ENCODE peak calls at places on chromosome 6, in four cellular contexts. Y is brain microvascular endothelial cell, A is pancreas, Q is choroid plexus epithelial cell. B is an unnamed sample.

GRCh38 chr6:87099472-87099871 is 4.6 kb upstream of the CGA start:
- DNase-seq in Y (no peak), A (no peak), Q (no peak), B (no peak)

GRCh38 chr6:28764014-28764723 is 159.6 kb downstream of the TRIM27 start:
- DNase-seq in Y (peak; percentile 20), A (no peak), Q (no peak), B (no peak)

GRCh38 chr6:67210450-67210849 is 1424.6 kb upstream of the ADGRB3 start:
- DNase-seq in Y (peak; percentile 23), A (no peak), Q (peak; percentile 83), B (no peak)

GRCh38 chr6:30260036-30260504 is 46.9 kb upstream of the TRIM26 start:
- DNase-seq in Y (no peak), A (peak; percentile 5), Q (peak; percentile 7), B (no peak)

GRCh38 chr6:160791459-160791858 is 89.4 kb downstream of the PLG start:
- DNase-seq in Y (no peak), A (no peak), Q (no peak), B (no peak)

GRCh38 chr6:1442929-1443328 is 53.6 kb downstream of the FOXF2 start:
- DNase-seq in Y (no peak), A (no peak), Q (no peak), B (no peak)

GRCh38 chr6:12064125-12064524 is 52.0 kb downstream of the HIVEP1 start:
- DNase-seq in Y (no peak), A (no peak), Q (no peak), B (no peak)

GRCh38 chr6:105014954-105015353 is 58.0 kb downstream of the LIN28B start:
- DNase-seq in Y (no peak), A (no peak), Q (peak; percentile 11), B (no peak)

GRCh38 chr6:148322704-148323103 is 19.9 kb upstream of the SASH1 start:
- DNase-seq in Y (no peak), A (no peak), Q (no peak), B (no peak)

GRCh38 chr6:131628726-131629125 is 684 bp upstream of the MED23 start:
- DNase-seq in Y (no peak), A (no peak), Q (no peak), B (no peak)

GRCh38 chr6:5287205-5287965 is 26.1 kb downstream of the FARS2 start:
- DNase-seq in Y (peak; percentile 69), A (no peak), Q (peak; percentile 88), B (no peak)

GRCh38 chr6:94251878-94252277 is 832.5 kb upstream of the EPHA7 start:
- DNase-seq in Y (no peak), A (no peak), Q (no peak), B (no peak)

DNA sequence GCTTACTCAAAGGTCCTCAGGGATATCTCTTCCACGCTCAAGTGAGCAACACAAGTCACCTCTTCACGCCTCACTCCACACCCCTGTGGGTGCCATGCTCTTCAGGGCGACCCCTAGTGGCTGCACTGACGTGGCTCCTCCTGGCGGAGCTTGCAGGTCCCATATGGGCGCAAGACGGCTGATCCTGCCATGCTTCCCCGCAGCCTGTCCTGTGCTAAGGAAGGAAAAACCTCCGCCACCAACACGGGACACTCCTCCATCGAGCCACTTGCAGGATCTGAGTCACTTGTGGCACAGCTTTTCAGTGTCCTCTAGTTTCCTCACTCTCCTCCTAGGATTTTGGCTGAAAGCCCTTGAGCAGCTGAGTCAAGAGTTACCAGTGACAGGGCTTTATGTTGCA is 90.7 kb downstream of the KHDC1L start:
- DNase-seq in Y (peak; percentile 33), A (no peak), Q (peak; percentile 58), B (peak; percentile 22)
- TF ChIP-seq CTCF in Y (peak; percentile 80), A (no peak), Q (peak; percentile 76), B (no peak)

GRCh38 chr6:16438677-16439615 is 200.6 kb downstream of the GMPR start:
- DNase-seq in Y (peak; percentile 40), A (no peak), Q (peak; percentile 43), B (no peak)

GRCh38 chr6:16437095-16437494 is 198.7 kb downstream of the GMPR start:
- DNase-seq in Y (no peak), A (no peak), Q (no peak), B (no peak)

GRCh38 chr6:16437984-16438383 is 199.6 kb downstream of the GMPR start:
- DNase-seq in Y (no peak), A (no peak), Q (no peak), B (no peak)

GRCh38 chr6:16434885-16435284 is 196.5 kb downstream of the GMPR start:
- DNase-seq in Y (no peak), A (no peak), Q (no peak), B (no peak)

GRCh38 chr6:16436550-16436949 is 198.2 kb downstream of the GMPR start:
- DNase-seq in Y (no peak), A (no peak), Q (no peak), B (no peak)
- TF ChIP-seq CTCF in Y (no peak), A (no peak), Q (no peak), B (no peak)

GRCh38 chr6:3063733-3064700 is 4.3 kb upstream of the RIPK1 start:
- DNase-seq in Y (peak; percentile 70), A (peak; percentile 96), Q (peak; percentile 95), B (peak; percentile 82)

GRCh38 chr6:3073382-3073781 is 5.1 kb downstream of the RIPK1 start:
- DNase-seq in Y (no peak), A (no peak), Q (no peak), B (no peak)

GRCh38 chr6:3072798-3073197 is 4.5 kb downstream of the RIPK1 start:
- DNase-seq in Y (no peak), A (no peak), Q (no peak), B (no peak)

GRCh38 chr6:3071568-3071967 is 3.3 kb downstream of the RIPK1 start:
- DNase-seq in Y (no peak), A (no peak), Q (no peak), B (no peak)

GRCh38 chr6:3068329-3069223 is at the start of gene RIPK1:
- DNase-seq in Y (peak; percentile 78), A (peak; percentile 93), Q (peak; percentile 88), B (peak; percentile 98)
- TF ChIP-seq CTCF in Y (peak; percentile 34), A (peak; percentile 10), Q (peak; percentile 40), B (no peak)

DNA sequence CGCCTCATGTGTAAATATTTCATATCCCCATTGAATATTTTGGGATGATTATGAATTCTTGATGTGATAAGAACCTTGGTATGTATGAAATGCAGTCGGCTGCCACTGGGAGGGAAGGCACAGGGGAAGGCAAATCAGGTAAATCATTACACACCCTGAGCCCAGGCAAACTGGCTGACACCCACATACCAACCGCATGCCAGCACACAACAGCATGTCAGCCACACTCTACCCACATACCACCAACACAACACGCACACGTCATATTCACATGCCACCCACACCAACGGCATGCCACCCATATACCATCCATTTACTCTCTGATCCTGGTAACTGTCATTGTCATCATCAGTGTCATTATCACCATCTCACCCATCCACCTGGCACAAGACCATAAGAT is 28.3 kb upstream of the MDGA1 start:
- DNase-seq in Y (no peak), A (peak; percentile 60), Q (peak; percentile 24), B (no peak)
- TF ChIP-seq CTCF in Y (no peak), A (no peak), Q (no peak), B (no peak)

GRCh38 chr6:130076512-130076911 is 58.1 kb downstream of the L3MBTL3 start:
- DNase-seq in Y (no peak), A (no peak), Q (peak; percentile 55), B (no peak)
- TF ChIP-seq CTCF in Y (no peak), A (no peak), Q (peak; percentile 38), B (no peak)

GRCh38 chr6:108243836-108244235 is 17.0 kb downstream of the SNX3 start:
- DNase-seq in Y (no peak), A (no peak), Q (no peak), B (no peak)
- TF ChIP-seq CTCF in Y (no peak), A (no peak), Q (no peak), B (no peak)

DNA sequence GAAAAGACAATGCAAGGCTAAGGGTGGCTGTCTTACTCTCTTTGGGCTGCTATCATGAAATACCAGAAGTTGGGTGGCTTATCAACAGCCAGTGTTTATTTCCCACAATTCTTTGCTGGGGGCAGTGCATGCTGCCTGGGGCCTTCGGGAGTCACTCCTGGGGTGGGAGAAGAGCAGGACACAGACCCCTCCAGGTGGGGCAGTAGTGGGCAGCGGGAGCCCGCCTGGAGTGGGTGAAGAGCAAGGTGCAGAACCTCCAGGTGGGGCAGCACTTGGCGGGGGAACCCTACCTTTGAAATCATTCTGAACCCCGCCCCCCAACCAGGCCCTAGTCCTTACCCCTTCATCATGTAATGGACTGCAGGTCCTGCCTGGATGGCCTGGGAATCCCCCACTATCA is 69.6 kb upstream of the THBS2 start:
- DNase-seq in Y (no peak), A (no peak), Q (no peak), B (no peak)
- TF ChIP-seq CTCF in Y (no peak), A (no peak), Q (no peak), B (no peak)

GRCh38 chr6:109237986-109238329 is 142.7 kb downstream of the CEP57L1 start:
- DNase-seq in Y (no peak), A (no peak), Q (no peak), B (no peak)

GRCh38 chr6:109235639-109236038 is 140.3 kb downstream of the CEP57L1 start:
- DNase-seq in Y (no peak), A (no peak), Q (no peak), B (no peak)

GRCh38 chr6:109237082-109237985 is 142.0 kb downstream of the CEP57L1 start:
- DNase-seq in Y (no peak), A (no peak), Q (no peak), B (no peak)

GRCh38 chr6:109238405-109238804 is 143.1 kb downstream of the CEP57L1 start:
- DNase-seq in Y (no peak), A (no peak), Q (no peak), B (no peak)

DNA sequence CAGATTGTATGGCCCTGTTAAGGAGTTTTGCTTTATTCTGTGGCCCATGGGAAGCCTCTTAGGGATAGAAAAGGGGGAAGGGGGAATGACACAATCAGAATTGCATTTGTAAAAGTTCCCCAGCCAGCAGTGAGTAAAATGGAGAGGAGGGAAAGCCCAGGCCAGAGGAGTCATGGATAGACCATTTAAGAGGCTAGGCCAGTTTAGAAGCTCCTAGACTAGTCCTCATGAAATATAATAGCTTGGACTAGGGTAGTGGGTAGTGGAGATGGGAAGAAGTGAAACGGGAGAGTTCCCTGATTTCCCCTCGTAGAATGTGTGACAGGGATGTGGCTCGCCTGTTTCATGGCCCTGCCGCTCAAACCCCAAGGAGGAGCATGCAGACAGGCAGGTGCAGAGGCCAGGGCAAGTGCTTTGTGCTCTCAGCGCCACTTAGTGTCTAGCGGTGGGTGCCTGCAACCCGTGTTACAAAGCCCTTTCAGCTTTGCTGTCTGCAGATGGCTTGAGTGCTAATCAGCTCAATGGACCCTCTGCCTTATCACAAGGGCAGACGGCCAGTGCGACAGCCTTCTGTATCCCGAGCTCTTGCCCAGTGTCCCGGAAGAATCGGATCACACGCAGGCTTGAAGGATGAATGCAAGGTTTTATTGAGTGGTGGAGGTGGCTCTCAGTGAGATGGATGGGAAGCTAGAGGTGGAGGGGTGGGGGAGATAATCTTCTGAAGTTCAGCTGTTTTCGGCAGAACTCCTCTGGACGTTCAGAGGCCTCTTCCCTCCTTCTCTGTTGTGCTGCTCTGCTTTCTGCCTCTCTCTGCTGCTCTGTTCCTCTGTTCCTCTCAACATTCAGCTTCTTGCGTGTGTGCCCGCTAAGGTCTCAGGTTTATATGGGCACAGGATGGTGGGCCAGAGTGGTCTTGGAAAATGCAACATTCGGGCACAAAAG is 141.1 kb downstream of the CEP57L1 start:
- DNase-seq in Y (no peak), A (peak; percentile 44), Q (no peak), B (peak; percentile 16)
- TF ChIP-seq CTCF in Y (no peak), A (no peak), Q (no peak), B (no peak)

GRCh38 chr6:119148102-119148824 is 69.8 kb upstream of the FAM184A start:
- DNase-seq in Y (peak; percentile 70), A (peak; percentile 56), Q (peak; percentile 91), B (no peak)
- TF ChIP-seq CTCF in Y (peak; percentile 72), A (peak; percentile 55), Q (peak; percentile 72), B (no peak)

B was measured in activated B cell treated with CpG ODN at 0.5 μM for 24 hours.